ENCODE peak calls at places on chromosomes 11 and 22, in four cellular contexts. One of them, this sample, is unnamed.

GRCh38 chr22:49710746-49711145 is 116.9 kb downstream of the BRD1 start:
- DNase-seq in SK-N-SH: no peak
- DNase-seq in K562: no peak
- DNase-seq in HepG2: no peak
- DNase-seq in this sample: no peak

GRCh38 chr11:46431211-46431610 is 39.6 kb upstream of the CHRM4 start:
- DNase-seq in SK-N-SH: no peak
- DNase-seq in K562: no peak
- DNase-seq in HepG2: no peak
- DNase-seq in this sample: no peak

GRCh38 chr11:61961570-61962212 is 5.7 kb downstream of the FTH1 start:
- DNase-seq in SK-N-SH: no peak
- DNase-seq in K562: no peak
- DNase-seq in HepG2: peak; percentile 84
- DNase-seq in this sample: no peak

GRCh38 chr11:120172054-120172881 is 34.4 kb upstream of the TRIM29 start:
- DNase-seq in SK-N-SH: peak; percentile 88
- DNase-seq in K562: peak; percentile 73
- DNase-seq in HepG2: peak; percentile 63
- DNase-seq in this sample: peak; percentile 82

GRCh38 chr22:43100223-43100622 is 10.3 kb upstream of the BIK start:
- DNase-seq in SK-N-SH: no peak
- DNase-seq in K562: no peak
- DNase-seq in HepG2: peak; percentile 51
- DNase-seq in this sample: no peak

GRCh38 chr22:27507066-27507715 is 294.4 kb downstream of the MN1 start:
- DNase-seq in SK-N-SH: no peak
- DNase-seq in K562: no peak
- DNase-seq in HepG2: no peak
- DNase-seq in this sample: no peak

GRCh38 chr11:62556102-62556871 is 9.7 kb upstream of the AHNAK start:
- DNase-seq in SK-N-SH: peak; percentile 90
- DNase-seq in K562: peak; percentile 56
- DNase-seq in HepG2: no peak
- DNase-seq in this sample: peak; percentile 82

GRCh38 chr22:40043086-40043485 is 48.3 kb downstream of the FAM83F start:
- DNase-seq in SK-N-SH: no peak
- DNase-seq in K562: no peak
- DNase-seq in HepG2: no peak
- DNase-seq in this sample: no peak

GRCh38 chr22:16973591-16974297 is 34.3 kb downstream of the GAB4 start:
- DNase-seq in SK-N-SH: no peak
- DNase-seq in K562: no peak
- DNase-seq in HepG2: no peak
- DNase-seq in this sample: no peak

DNA sequence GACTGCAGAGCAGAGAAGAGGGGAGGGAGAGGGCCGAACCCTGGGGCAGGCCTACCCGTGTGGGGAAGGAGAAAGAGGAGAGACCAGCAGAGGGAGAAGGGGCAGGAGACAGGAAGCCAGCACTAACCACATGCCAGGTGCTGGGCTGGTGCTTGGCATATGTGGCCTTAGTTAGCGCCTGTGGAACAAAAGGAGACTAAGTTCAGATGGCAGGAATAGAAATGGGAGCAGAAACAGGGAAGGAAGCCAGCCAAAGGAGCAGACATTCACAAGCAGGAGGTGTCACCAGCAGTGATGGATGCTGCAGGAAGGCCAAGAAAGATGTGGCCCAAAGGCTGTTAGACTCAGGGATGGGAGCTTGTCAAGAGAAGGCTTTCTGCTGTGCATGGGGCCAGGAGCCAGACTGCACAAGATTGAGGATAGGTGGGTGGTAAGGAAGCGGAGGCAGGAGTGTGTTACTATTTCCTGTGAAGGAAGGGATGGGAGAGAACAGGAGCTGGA is 26.7 kb downstream of the TREH start:
- DNase-seq in SK-N-SH: no peak
- DNase-seq in K562: no peak
- DNase-seq in HepG2: no peak
- DNase-seq in this sample: no peak
- TF ChIP-seq FOXJ3 in SK-N-SH: no peak
- TF ChIP-seq FOXJ3 in K562: no peak
- TF ChIP-seq FOXJ3 in HepG2: no peak
- TF ChIP-seq FOXJ3 in this sample: no peak

GRCh38 chr11:76229690-76230240 is 23.5 kb upstream of the WNT11 start:
- DNase-seq in SK-N-SH: no peak
- DNase-seq in K562: no peak
- DNase-seq in HepG2: no peak
- DNase-seq in this sample: no peak
- TF ChIP-seq FOXJ3 in SK-N-SH: no peak
- TF ChIP-seq FOXJ3 in K562: no peak
- TF ChIP-seq FOXJ3 in HepG2: no peak
- TF ChIP-seq FOXJ3 in this sample: no peak

DNA sequence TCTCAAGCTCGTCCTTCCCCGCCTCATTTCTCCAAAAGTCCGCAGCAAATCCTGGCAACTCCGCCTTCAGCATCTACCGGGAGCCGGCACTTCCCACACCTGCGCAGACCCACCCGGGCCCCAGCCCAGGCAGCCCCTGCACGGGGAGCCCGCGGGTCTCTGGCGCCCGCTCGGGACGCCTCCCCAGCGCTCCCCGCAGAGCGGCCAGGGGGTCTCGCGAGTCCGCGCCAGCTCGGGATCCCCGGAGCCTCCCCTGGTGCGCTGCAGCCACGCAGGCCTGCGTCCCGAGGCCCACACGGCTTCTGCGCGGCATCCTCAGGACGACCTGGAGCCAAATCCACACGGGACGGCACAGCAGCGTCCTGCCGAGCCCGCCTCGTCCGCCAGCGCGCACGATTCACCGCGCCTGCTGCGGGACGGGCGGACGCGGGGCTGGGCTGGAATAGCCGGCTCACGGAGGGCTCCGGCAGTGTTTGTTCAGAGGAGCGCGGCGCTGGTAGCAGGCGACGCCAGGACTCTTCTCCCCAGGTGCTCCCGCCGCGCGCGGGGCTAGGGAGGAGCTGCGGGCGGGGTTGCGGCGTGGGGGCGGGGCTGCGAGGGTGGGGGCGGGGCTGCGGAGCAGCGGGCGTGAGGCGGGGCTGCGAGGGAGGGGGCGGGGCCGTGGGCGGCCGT is 810 bp upstream of the PHRF1 start:
- DNase-seq in SK-N-SH: no peak
- DNase-seq in K562: peak; percentile 92
- DNase-seq in HepG2: peak; percentile 59
- DNase-seq in this sample: peak; percentile 74
- TF ChIP-seq FOXJ3 in SK-N-SH: no peak
- TF ChIP-seq FOXJ3 in K562: no peak
- TF ChIP-seq FOXJ3 in HepG2: no peak
- TF ChIP-seq FOXJ3 in this sample: no peak

DNA sequence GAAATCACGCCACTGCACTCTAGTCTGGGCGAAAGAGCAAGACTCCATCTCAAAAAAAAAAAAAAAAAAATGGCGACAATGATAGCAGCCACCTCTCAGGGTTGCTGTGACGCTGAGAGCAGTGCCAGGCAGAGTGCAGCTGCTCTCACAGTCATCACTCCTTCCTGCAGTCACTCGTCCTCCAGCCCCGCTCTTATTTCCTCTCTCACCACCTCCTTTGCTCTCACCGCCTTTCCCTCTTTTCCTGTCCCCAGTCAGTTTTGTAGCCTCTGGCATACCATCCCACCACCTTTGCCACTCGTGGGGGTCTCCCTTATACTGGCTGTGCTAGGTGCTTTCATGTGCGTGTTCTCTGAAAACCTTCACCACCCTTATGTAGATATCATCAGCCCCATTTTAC is 19.4 kb upstream of the ST3GAL4 start:
- DNase-seq in SK-N-SH: no peak
- DNase-seq in K562: no peak
- DNase-seq in HepG2: no peak
- DNase-seq in this sample: peak; percentile 8
- TF ChIP-seq FOXJ3 in SK-N-SH: no peak
- TF ChIP-seq FOXJ3 in K562: no peak
- TF ChIP-seq FOXJ3 in HepG2: no peak
- TF ChIP-seq FOXJ3 in this sample: no peak

DNA sequence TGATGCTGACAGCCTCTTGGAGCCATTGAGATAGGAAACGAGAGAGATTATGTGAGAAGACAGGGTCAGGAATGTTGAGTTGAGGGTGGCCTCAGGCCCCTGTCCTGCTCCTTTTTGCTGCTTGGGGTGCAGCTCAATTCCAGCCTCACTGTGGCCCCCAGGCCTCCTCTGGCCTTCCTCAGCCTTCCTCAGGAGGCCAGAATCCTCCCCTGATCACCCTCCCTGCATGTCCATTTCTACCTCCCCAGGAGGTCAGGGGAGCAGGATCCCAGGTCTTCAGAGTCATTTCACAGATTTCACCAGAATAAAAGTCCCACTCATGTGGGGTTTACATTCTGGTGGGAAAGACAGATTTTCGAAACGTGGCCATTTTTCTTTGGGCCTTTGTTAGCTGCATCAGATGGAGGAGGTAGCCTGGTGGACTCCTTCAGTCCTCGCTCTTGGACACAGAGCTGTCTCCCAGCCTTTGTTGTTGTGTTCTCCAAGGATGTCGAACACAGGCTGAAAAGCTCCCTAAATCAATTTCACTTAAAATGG is 2.2 kb upstream of the KCNQ1OT1 start:
- DNase-seq in SK-N-SH: no peak
- DNase-seq in K562: no peak
- DNase-seq in HepG2: no peak
- DNase-seq in this sample: peak; percentile 6
- TF ChIP-seq FOXJ3 in SK-N-SH: no peak
- TF ChIP-seq FOXJ3 in K562: no peak
- TF ChIP-seq FOXJ3 in HepG2: no peak
- TF ChIP-seq FOXJ3 in this sample: no peak

This sample was measured in WTC11.